ENCODE peak calls at places on chromosomes 2 and 18, in seven cellular contexts. One of them, this sample, is unnamed.

GRCh38 chr2:217942731-217943335 is 60.0 kb downstream of the TNS1 start:
- DNase-seq in right cardiac atrium: no peak
- DNase-seq in neuronal stem cell: no peak
- DNase-seq in upper lobe of right lung: peak
- DNase-seq in heart right ventricle: no peak
- DNase-seq in GM23248: no peak
- DNase-seq in psoas muscle: peak
- DNase-seq in this sample: peak

GRCh38 chr2:234335676-234336228 is 161.1 kb downstream of the ARL4C start:
- DNase-seq in psoas muscle: peak
- DNase-seq in neuronal stem cell: no peak
- DNase-seq in GM23248: peak
- DNase-seq in upper lobe of right lung: peak
- DNase-seq in heart right ventricle: peak
- DNase-seq in right cardiac atrium: peak
- DNase-seq in this sample: no peak

GRCh38 chr2:190180313-190181065 is 118.0 kb upstream of the MSTN start:
- DNase-seq in neuronal stem cell: peak
- DNase-seq in heart right ventricle: peak
- DNase-seq in psoas muscle: peak
- DNase-seq in upper lobe of right lung: peak
- DNase-seq in GM23248: peak
- DNase-seq in right cardiac atrium: peak
- DNase-seq in this sample: peak

GRCh38 chr2:226652983-226653765 is 146.4 kb downstream of the IRS1 start:
- DNase-seq in heart right ventricle: no peak
- DNase-seq in neuronal stem cell: no peak
- DNase-seq in GM23248: no peak
- DNase-seq in right cardiac atrium: no peak
- DNase-seq in psoas muscle: no peak
- DNase-seq in upper lobe of right lung: no peak
- DNase-seq in this sample: no peak

GRCh38 chr2:186570587-186570986 is 19.3 kb upstream of the ITGAV start:
- DNase-seq in neuronal stem cell: no peak
- DNase-seq in right cardiac atrium: no peak
- DNase-seq in upper lobe of right lung: no peak
- DNase-seq in heart right ventricle: no peak
- DNase-seq in psoas muscle: no peak
- DNase-seq in GM23248: peak
- DNase-seq in this sample: no peak

GRCh38 chr2:180663016-180663471 is 317.4 kb upstream of the UBE2E3 start:
- DNase-seq in right cardiac atrium: peak
- DNase-seq in upper lobe of right lung: no peak
- DNase-seq in GM23248: peak
- DNase-seq in neuronal stem cell: no peak
- DNase-seq in psoas muscle: no peak
- DNase-seq in heart right ventricle: no peak
- DNase-seq in this sample: no peak

GRCh38 chr2:48423376-48423775 is 106.6 kb upstream of the STON1 start:
- DNase-seq in upper lobe of right lung: no peak
- DNase-seq in heart right ventricle: no peak
- DNase-seq in neuronal stem cell: no peak
- DNase-seq in GM23248: peak
- DNase-seq in right cardiac atrium: no peak
- DNase-seq in psoas muscle: no peak
- DNase-seq in this sample: no peak

GRCh38 chr2:7880561-7880960 is 801.3 kb upstream of the ID2 start:
- DNase-seq in GM23248: peak
- DNase-seq in heart right ventricle: no peak
- DNase-seq in psoas muscle: no peak
- DNase-seq in upper lobe of right lung: no peak
- DNase-seq in right cardiac atrium: no peak
- DNase-seq in neuronal stem cell: no peak
- DNase-seq in this sample: no peak

GRCh38 chr2:234420406-234420805 is 76.5 kb downstream of the ARL4C start:
- DNase-seq in neuronal stem cell: no peak
- DNase-seq in psoas muscle: no peak
- DNase-seq in heart right ventricle: no peak
- DNase-seq in right cardiac atrium: no peak
- DNase-seq in upper lobe of right lung: no peak
- DNase-seq in GM23248: no peak
- DNase-seq in this sample: no peak

GRCh38 chr18:11955299-11956029 is 25.8 kb upstream of the IMPA2 start:
- DNase-seq in heart right ventricle: peak
- DNase-seq in GM23248: peak
- DNase-seq in psoas muscle: peak
- DNase-seq in right cardiac atrium: no peak
- DNase-seq in upper lobe of right lung: peak
- DNase-seq in neuronal stem cell: no peak
- DNase-seq in this sample: peak

GRCh38 chr18:3451166-3451988 is 1.4 kb downstream of the TGIF1 start:
- DNase-seq in upper lobe of right lung: peak
- DNase-seq in heart right ventricle: peak
- DNase-seq in GM23248: peak
- DNase-seq in neuronal stem cell: peak
- DNase-seq in psoas muscle: peak
- DNase-seq in right cardiac atrium: peak
- DNase-seq in this sample: peak

GRCh38 chr2:23636412-23636811 is 251.4 kb downstream of the KLHL29 start:
- DNase-seq in neuronal stem cell: no peak
- DNase-seq in GM23248: peak
- DNase-seq in right cardiac atrium: peak
- DNase-seq in psoas muscle: peak
- DNase-seq in heart right ventricle: no peak
- DNase-seq in upper lobe of right lung: no peak
- DNase-seq in this sample: peak

GRCh38 chr2:55051026-55051866 is 995 bp upstream of the RTN4 start:
- DNase-seq in GM23248: peak
- DNase-seq in heart right ventricle: no peak
- DNase-seq in neuronal stem cell: peak
- DNase-seq in right cardiac atrium: peak
- DNase-seq in upper lobe of right lung: no peak
- DNase-seq in psoas muscle: peak
- DNase-seq in this sample: no peak

GRCh38 chr2:42926438-42927333 is 134.3 kb upstream of the HAAO start:
- DNase-seq in upper lobe of right lung: no peak
- DNase-seq in psoas muscle: no peak
- DNase-seq in neuronal stem cell: no peak
- DNase-seq in heart right ventricle: no peak
- DNase-seq in right cardiac atrium: peak
- DNase-seq in GM23248: no peak
- DNase-seq in this sample: peak

GRCh38 chr18:13500227-13500865 is 226.0 kb downstream of the FAM210A start:
- DNase-seq in neuronal stem cell: peak
- DNase-seq in GM23248: peak
- DNase-seq in upper lobe of right lung: no peak
- DNase-seq in psoas muscle: peak
- DNase-seq in right cardiac atrium: peak
- DNase-seq in heart right ventricle: peak
- DNase-seq in this sample: no peak

GRCh38 chr2:172671506-172671905 is 64.1 kb upstream of the RAPGEF4 start:
- DNase-seq in neuronal stem cell: no peak
- DNase-seq in GM23248: peak
- DNase-seq in heart right ventricle: no peak
- DNase-seq in psoas muscle: no peak
- DNase-seq in upper lobe of right lung: no peak
- DNase-seq in right cardiac atrium: no peak
- DNase-seq in this sample: no peak

GRCh38 chr2:56580242-56580641 is 396.5 kb downstream of the CCDC85A start:
- DNase-seq in heart right ventricle: no peak
- DNase-seq in upper lobe of right lung: no peak
- DNase-seq in psoas muscle: no peak
- DNase-seq in GM23248: peak
- DNase-seq in neuronal stem cell: no peak
- DNase-seq in right cardiac atrium: no peak
- DNase-seq in this sample: no peak

GRCh38 chr2:222105046-222105445 is 193.8 kb downstream of the PAX3 start:
- DNase-seq in psoas muscle: no peak
- DNase-seq in GM23248: no peak
- DNase-seq in heart right ventricle: no peak
- DNase-seq in neuronal stem cell: no peak
- DNase-seq in right cardiac atrium: no peak
- DNase-seq in upper lobe of right lung: no peak
- DNase-seq in this sample: no peak

GRCh38 chr2:74130211-74130995 is 17.3 kb downstream of the BOLA3 start:
- DNase-seq in psoas muscle: no peak
- DNase-seq in upper lobe of right lung: no peak
- DNase-seq in right cardiac atrium: peak
- DNase-seq in GM23248: no peak
- DNase-seq in neuronal stem cell: no peak
- DNase-seq in heart right ventricle: no peak
- DNase-seq in this sample: no peak

GRCh38 chr2:95231723-95232122 is 24.4 kb downstream of the ZNF892 start:
- DNase-seq in neuronal stem cell: peak
- DNase-seq in upper lobe of right lung: peak
- DNase-seq in GM23248: peak
- DNase-seq in psoas muscle: peak
- DNase-seq in heart right ventricle: no peak
- DNase-seq in right cardiac atrium: peak
- DNase-seq in this sample: no peak

GRCh38 chr2:95238131-95238530 is 30.8 kb downstream of the ZNF892 start:
- DNase-seq in right cardiac atrium: no peak
- DNase-seq in psoas muscle: no peak
- DNase-seq in neuronal stem cell: no peak
- DNase-seq in GM23248: no peak
- DNase-seq in heart right ventricle: no peak
- DNase-seq in upper lobe of right lung: no peak
- DNase-seq in this sample: no peak

GRCh38 chr2:95234806-95235205 is 27.5 kb downstream of the ZNF892 start:
- DNase-seq in upper lobe of right lung: no peak
- DNase-seq in heart right ventricle: no peak
- DNase-seq in right cardiac atrium: no peak
- DNase-seq in neuronal stem cell: no peak
- DNase-seq in GM23248: no peak
- DNase-seq in psoas muscle: no peak
- DNase-seq in this sample: no peak

GRCh38 chr2:95232232-95232631 is 24.9 kb downstream of the ZNF892 start:
- DNase-seq in right cardiac atrium: no peak
- DNase-seq in heart right ventricle: no peak
- DNase-seq in neuronal stem cell: no peak
- DNase-seq in GM23248: no peak
- DNase-seq in psoas muscle: no peak
- DNase-seq in upper lobe of right lung: no peak
- DNase-seq in this sample: no peak

GRCh38 chr2:95234286-95234785 is 27.0 kb downstream of the ZNF892 start:
- DNase-seq in neuronal stem cell: no peak
- DNase-seq in psoas muscle: no peak
- DNase-seq in heart right ventricle: no peak
- DNase-seq in upper lobe of right lung: no peak
- DNase-seq in right cardiac atrium: no peak
- DNase-seq in GM23248: no peak
- DNase-seq in this sample: no peak
- H3K27ac ChIP-seq in neuronal stem cell: no peak
- H3K27ac ChIP-seq in psoas muscle: no peak
- H3K27ac ChIP-seq in heart right ventricle: no peak
- H3K27ac ChIP-seq in upper lobe of right lung: no peak
- H3K27ac ChIP-seq in right cardiac atrium: no peak
- H3K27ac ChIP-seq in GM23248: no peak
- H3K27ac ChIP-seq in this sample: no peak

GRCh38 chr18:35029770-35030169 is 11.4 kb upstream of the MAPRE2 start:
- DNase-seq in right cardiac atrium: no peak
- DNase-seq in upper lobe of right lung: no peak
- DNase-seq in psoas muscle: no peak
- DNase-seq in heart right ventricle: no peak
- DNase-seq in neuronal stem cell: no peak
- DNase-seq in GM23248: peak
- DNase-seq in this sample: no peak
- H3K4me3 ChIP-seq in right cardiac atrium: peak
- H3K4me3 ChIP-seq in upper lobe of right lung: peak
- H3K4me3 ChIP-seq in psoas muscle: peak
- H3K4me3 ChIP-seq in heart right ventricle: peak
- H3K4me3 ChIP-seq in neuronal stem cell: no peak
- H3K4me3 ChIP-seq in GM23248: peak
- H3K4me3 ChIP-seq in this sample: no peak

DNA sequence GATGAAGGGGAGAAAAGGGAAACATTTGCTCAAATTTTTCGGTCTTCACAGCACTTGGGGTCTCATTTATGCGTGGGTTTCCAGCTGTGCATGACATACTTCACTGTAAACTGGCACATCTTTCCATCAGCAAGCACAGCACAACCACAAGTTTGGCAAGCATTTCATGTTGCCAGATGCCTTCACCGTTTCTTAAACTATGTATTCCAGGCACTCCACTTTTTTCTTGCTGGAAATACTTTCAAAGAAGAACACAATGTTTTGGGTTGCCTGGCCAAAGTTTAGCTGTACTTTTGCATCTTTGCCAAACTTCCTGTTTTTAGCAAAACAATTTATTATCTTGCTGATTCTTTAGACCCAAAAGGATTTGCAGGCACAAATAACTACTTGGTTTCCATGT is 194.6 kb upstream of the MEIS1 start:
- DNase-seq in GM23248: peak
- DNase-seq in neuronal stem cell: no peak
- DNase-seq in heart right ventricle: no peak
- DNase-seq in right cardiac atrium: no peak
- DNase-seq in upper lobe of right lung: no peak
- DNase-seq in psoas muscle: no peak
- DNase-seq in this sample: no peak
- H3K27ac ChIP-seq in GM23248: no peak
- H3K27ac ChIP-seq in neuronal stem cell: no peak
- H3K27ac ChIP-seq in heart right ventricle: no peak
- H3K27ac ChIP-seq in right cardiac atrium: peak
- H3K27ac ChIP-seq in upper lobe of right lung: peak
- H3K27ac ChIP-seq in psoas muscle: no peak
- H3K27ac ChIP-seq in this sample: no peak

GRCh38 chr2:224984641-224985040 is 57.6 kb downstream of the DOCK10 start:
- DNase-seq in psoas muscle: no peak
- DNase-seq in right cardiac atrium: no peak
- DNase-seq in GM23248: no peak
- DNase-seq in heart right ventricle: no peak
- DNase-seq in neuronal stem cell: no peak
- DNase-seq in upper lobe of right lung: no peak
- DNase-seq in this sample: no peak

GRCh38 chr2:224982910-224983688 is 59.2 kb downstream of the DOCK10 start:
- DNase-seq in GM23248: peak
- DNase-seq in neuronal stem cell: no peak
- DNase-seq in right cardiac atrium: no peak
- DNase-seq in heart right ventricle: no peak
- DNase-seq in psoas muscle: no peak
- DNase-seq in upper lobe of right lung: no peak
- DNase-seq in this sample: peak

GRCh38 chr2:224983719-224984388 is 58.4 kb downstream of the DOCK10 start:
- DNase-seq in right cardiac atrium: no peak
- DNase-seq in GM23248: peak
- DNase-seq in heart right ventricle: no peak
- DNase-seq in psoas muscle: no peak
- DNase-seq in neuronal stem cell: no peak
- DNase-seq in upper lobe of right lung: no peak
- DNase-seq in this sample: no peak

GRCh38 chr2:224986479-224986878 is 55.8 kb downstream of the DOCK10 start:
- DNase-seq in upper lobe of right lung: no peak
- DNase-seq in GM23248: no peak
- DNase-seq in heart right ventricle: no peak
- DNase-seq in neuronal stem cell: no peak
- DNase-seq in right cardiac atrium: no peak
- DNase-seq in psoas muscle: no peak
- DNase-seq in this sample: no peak

DNA sequence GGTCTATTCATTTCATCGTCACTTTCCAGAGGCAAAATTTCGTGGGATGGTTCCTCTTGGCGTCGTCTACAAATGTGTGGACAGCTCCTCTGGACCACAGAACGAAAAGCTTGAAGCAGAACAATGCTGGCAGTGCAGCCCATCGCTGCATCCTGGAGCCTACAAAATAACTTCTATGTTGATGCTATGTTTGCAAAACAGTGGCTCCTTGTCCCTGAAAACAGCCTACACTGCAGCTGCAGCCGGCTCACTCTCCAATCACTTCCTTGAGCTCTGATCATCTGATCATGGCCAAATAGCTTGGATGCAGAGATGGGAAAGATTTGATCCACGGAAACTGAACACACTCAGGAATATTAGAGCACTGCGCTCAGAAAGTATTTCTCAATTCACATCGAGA is 60.0 kb downstream of the DOCK10 start:
- DNase-seq in heart right ventricle: no peak
- DNase-seq in psoas muscle: no peak
- DNase-seq in right cardiac atrium: peak
- DNase-seq in neuronal stem cell: no peak
- DNase-seq in GM23248: no peak
- DNase-seq in upper lobe of right lung: no peak
- DNase-seq in this sample: peak
- H3K4me3 ChIP-seq in heart right ventricle: peak
- H3K4me3 ChIP-seq in psoas muscle: peak
- H3K4me3 ChIP-seq in right cardiac atrium: peak
- H3K4me3 ChIP-seq in neuronal stem cell: no peak
- H3K4me3 ChIP-seq in GM23248: peak
- H3K4me3 ChIP-seq in upper lobe of right lung: peak
- H3K4me3 ChIP-seq in this sample: peak